ENCODE peak calls at places on chromosomes 4 and X, in four cellular contexts. J is K562, P is IMR-90, Y is HepG2. U is an unnamed sample.

GRCh38 chrX:81866873-81867272 is 665.0 kb downstream of the SH3BGRL start:
- DNase-seq in J (no peak), P (no peak), Y (no peak), U (no peak)

GRCh38 chr4:85368240-85368639 is 106.7 kb upstream of the ARHGAP24 start:
- DNase-seq in P (no peak), Y (no peak), J (no peak), U (no peak)

GRCh38 chr4:149645790-149646189 is 169.9 kb downstream of the IQCM start:
- DNase-seq in Y (no peak), P (no peak), J (no peak), U (no peak)

GRCh38 chrX:132615396-132616131 is 126.7 kb upstream of the MBNL3 start:
- DNase-seq in P (peak), J (peak), Y (peak), U (no peak)

GRCh38 chr4:18917689-18918088 is 896.1 kb upstream of the LCORL start:
- DNase-seq in P (peak), Y (no peak), J (no peak), U (no peak)

GRCh38 chrX:46959101-46959500 is 46.9 kb downstream of the JADE3 start:
- DNase-seq in J (no peak), Y (no peak), P (no peak), U (no peak)

GRCh38 chr4:57073559-57073958 is 36.6 kb downstream of the IGFBP7 start:
- DNase-seq in Y (no peak), J (no peak), P (no peak), U (no peak)

GRCh38 chrX:77442728-77443127 is 4.5 kb upstream of the FGF16 start:
- DNase-seq in J (no peak), Y (peak), P (peak), U (peak)

GRCh38 chr4:9885958-9886357 is 104.5 kb downstream of the DRD5 start:
- DNase-seq in Y (no peak), J (no peak), P (no peak), U (no peak)

GRCh38 chr4:74217365-74217764 is 59.4 kb downstream of the MTHFD2L start:
- DNase-seq in Y (no peak), J (peak), P (peak), U (no peak)

GRCh38 chrX:70592091-70592490 is 147.5 kb downstream of the DLG3 start:
- DNase-seq in Y (no peak), J (no peak), P (peak), U (peak)

GRCh38 chr4:182369211-182369610 is 126.0 kb downstream of the TENM3 start:
- DNase-seq in P (peak), Y (no peak), J (no peak), U (no peak)

GRCh38 chr4:124748965-124749364 is 36.4 kb upstream of the ANKRD50 start:
- DNase-seq in Y (no peak), J (no peak), P (no peak), U (no peak)
- TF ChIP-seq RAD21 in Y (no peak), J (no peak), P (no peak), U (no peak)

GRCh38 chrX:110384490-110384889 is 25.8 kb downstream of the RTL9 start:
- DNase-seq in P (peak), Y (no peak), J (peak), U (no peak)
- TF ChIP-seq BHLHE40 in P (no peak), Y (no peak), J (no peak), U (no peak)

DNA sequence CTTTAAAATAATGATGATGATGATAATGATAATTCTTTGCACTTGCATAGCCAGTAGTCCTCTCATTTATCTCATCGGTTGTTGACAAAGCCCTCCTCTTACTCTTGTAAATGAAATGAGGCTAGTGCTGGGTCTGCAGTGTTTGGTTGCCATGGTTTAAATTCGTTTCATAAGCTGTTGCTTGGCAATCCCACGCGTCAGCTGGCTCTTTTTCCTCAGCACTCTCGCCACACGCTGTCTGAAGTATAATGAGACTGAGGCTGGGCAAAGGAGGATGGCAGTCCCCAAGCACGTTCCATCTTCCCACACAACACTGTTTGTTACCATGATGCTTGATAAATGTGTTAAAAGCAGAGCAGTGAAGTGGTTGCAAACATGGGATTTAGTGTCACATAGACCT is 15.5 kb downstream of the PAGE4 start:
- DNase-seq in P (no peak), J (no peak), Y (no peak), U (no peak)
- TF ChIP-seq MAZ in P (no peak), J (no peak), Y (no peak), U (no peak)

GRCh38 chrX:108359811-108360602 is 78.2 kb downstream of the COL4A6 start:
- DNase-seq in P (peak), J (no peak), Y (no peak), U (no peak)

GRCh38 chrX:108362026-108362425 is 76.2 kb downstream of the COL4A6 start:
- DNase-seq in J (no peak), Y (peak), P (no peak), U (no peak)

GRCh38 chrX:108366644-108367406 is 71.4 kb downstream of the COL4A6 start:
- DNase-seq in J (no peak), Y (no peak), P (no peak), U (no peak)

GRCh38 chrX:108361316-108361715 is 76.9 kb downstream of the COL4A6 start:
- DNase-seq in J (no peak), P (peak), Y (no peak), U (no peak)
- TF ChIP-seq RAD21 in J (no peak), P (no peak), Y (no peak), U (no peak)

GRCh38 chr4:13218316-13218958 is 265.7 kb downstream of the RAB28 start:
- DNase-seq in J (no peak), Y (no peak), P (no peak), U (no peak)
- TF ChIP-seq BHLHE40 in J (no peak), Y (no peak), P (no peak), U (no peak)

GRCh38 chr4:142846729-142847606 is 867 bp upstream of the INPP4B start:
- DNase-seq in Y (peak), J (peak), P (no peak), U (peak)
- TF ChIP-seq MAZ in Y (no peak), J (no peak), P (no peak), U (no peak)

GRCh38 chr4:4574792-4575191 is 32.9 kb upstream of the STX18 start:
- DNase-seq in Y (no peak), P (peak), J (peak), U (peak)
- TF ChIP-seq RAD21 in Y (no peak), P (no peak), J (no peak), U (no peak)

DNA sequence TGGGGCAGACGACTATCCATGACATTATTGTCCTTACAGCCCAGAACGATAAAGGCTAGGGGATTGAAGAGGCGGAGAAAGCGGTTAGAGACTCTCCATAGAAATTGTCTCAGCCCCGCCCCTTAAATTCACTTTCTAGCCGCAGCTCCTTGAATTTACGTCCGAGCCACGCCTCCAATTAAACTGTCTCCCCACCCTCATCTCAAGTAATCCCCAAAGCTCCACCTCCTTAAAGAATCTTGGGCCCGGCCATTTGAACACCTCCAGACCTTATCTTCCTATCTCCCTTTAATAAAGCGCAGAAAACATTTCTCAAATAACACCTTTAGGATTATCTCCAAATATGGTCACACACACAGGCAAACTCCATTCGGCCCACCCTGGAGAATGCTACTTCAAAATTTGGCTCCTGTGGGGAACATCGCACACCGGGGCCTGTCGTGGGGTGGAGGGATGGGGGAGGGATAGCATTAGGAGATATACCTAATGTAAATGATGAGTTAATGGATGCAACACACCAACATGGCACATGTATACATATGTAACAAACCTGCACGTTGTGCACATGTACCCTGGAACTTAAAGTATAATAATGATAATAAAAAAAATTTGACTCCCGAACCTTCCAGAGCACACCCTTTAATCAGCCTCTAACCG is 7.2 kb upstream of the MAGIX start:
- DNase-seq in J (peak), P (peak), Y (no peak), U (peak)
- TF ChIP-seq BHLHE40 in J (no peak), P (no peak), Y (no peak), U (no peak)

GRCh38 chrX:22818061-22818460 is 181.7 kb upstream of the DDX53 start:
- DNase-seq in P (no peak), Y (no peak), J (no peak), U (no peak)
- TF ChIP-seq MAZ in P (no peak), Y (no peak), J (no peak), U (no peak)